ENCODE peak calls at places on chromosome 2, in seven cellular contexts. One of them, this sample, is unnamed.

GRCh38 chr2:174779361-174779928 is 15.2 kb upstream of the CHRNA1 start:
- DNase-seq in HepG2: no peak
- DNase-seq in HCT116: no peak
- DNase-seq in H1: no peak
- DNase-seq in GM12878: no peak
- DNase-seq in SK-N-SH: peak; percentile 44
- DNase-seq in K562: no peak
- DNase-seq in this sample: no peak

GRCh38 chr2:54522624-54523281 is 66.6 kb downstream of the SPTBN1 start:
- DNase-seq in GM12878: peak; percentile 47
- DNase-seq in H1: peak; percentile 50
- DNase-seq in K562: peak; percentile 81
- DNase-seq in HCT116: peak; percentile 60
- DNase-seq in HepG2: peak; percentile 86
- DNase-seq in SK-N-SH: peak; percentile 60
- DNase-seq in this sample: no peak

GRCh38 chr2:238493880-238494572 is 67.3 kb downstream of the ASB1 start:
- DNase-seq in HCT116: no peak
- DNase-seq in GM12878: no peak
- DNase-seq in SK-N-SH: no peak
- DNase-seq in K562: no peak
- DNase-seq in HepG2: no peak
- DNase-seq in H1: no peak
- DNase-seq in this sample: no peak

GRCh38 chr2:221572821-221573429 is 821 bp upstream of the EPHA4 start:
- DNase-seq in SK-N-SH: no peak
- DNase-seq in H1: no peak
- DNase-seq in K562: no peak
- DNase-seq in HepG2: no peak
- DNase-seq in HCT116: no peak
- DNase-seq in GM12878: no peak
- DNase-seq in this sample: no peak

GRCh38 chr2:191885103-191885502 is 38.2 kb upstream of the CAVIN2 start:
- DNase-seq in K562: no peak
- DNase-seq in SK-N-SH: no peak
- DNase-seq in H1: no peak
- DNase-seq in HCT116: no peak
- DNase-seq in HepG2: no peak
- DNase-seq in GM12878: no peak
- DNase-seq in this sample: no peak

GRCh38 chr2:165952600-165953210 is 871 bp downstream of the TTC21B start:
- DNase-seq in HepG2: peak; percentile 12
- DNase-seq in HCT116: no peak
- DNase-seq in K562: peak; percentile 61
- DNase-seq in GM12878: no peak
- DNase-seq in SK-N-SH: no peak
- DNase-seq in H1: no peak
- DNase-seq in this sample: no peak

GRCh38 chr2:54565551-54565950 is 109.4 kb downstream of the SPTBN1 start:
- DNase-seq in H1: no peak
- DNase-seq in K562: no peak
- DNase-seq in SK-N-SH: no peak
- DNase-seq in GM12878: no peak
- DNase-seq in HepG2: no peak
- DNase-seq in HCT116: no peak
- DNase-seq in this sample: no peak

GRCh38 chr2:121635371-121635770 is 13.9 kb downstream of the CLASP1 start:
- DNase-seq in H1: no peak
- DNase-seq in SK-N-SH: no peak
- DNase-seq in K562: no peak
- DNase-seq in GM12878: no peak
- DNase-seq in HCT116: no peak
- DNase-seq in HepG2: no peak
- DNase-seq in this sample: no peak

GRCh38 chr2:147358375-147358774 is 486.5 kb upstream of the ACVR2A start:
- DNase-seq in K562: no peak
- DNase-seq in HepG2: no peak
- DNase-seq in HCT116: no peak
- DNase-seq in H1: no peak
- DNase-seq in SK-N-SH: no peak
- DNase-seq in GM12878: no peak
- DNase-seq in this sample: no peak

GRCh38 chr2:201407265-201407664 is 44.0 kb downstream of the TRAK2 start:
- DNase-seq in H1: no peak
- DNase-seq in SK-N-SH: no peak
- DNase-seq in HepG2: no peak
- DNase-seq in K562: peak; percentile 46
- DNase-seq in GM12878: no peak
- DNase-seq in HCT116: no peak
- DNase-seq in this sample: no peak

GRCh38 chr2:152411154-152411553 is 76.2 kb downstream of the FMNL2 start:
- DNase-seq in SK-N-SH: no peak
- DNase-seq in K562: no peak
- DNase-seq in GM12878: no peak
- DNase-seq in H1: no peak
- DNase-seq in HepG2: no peak
- DNase-seq in HCT116: no peak
- DNase-seq in this sample: no peak

DNA sequence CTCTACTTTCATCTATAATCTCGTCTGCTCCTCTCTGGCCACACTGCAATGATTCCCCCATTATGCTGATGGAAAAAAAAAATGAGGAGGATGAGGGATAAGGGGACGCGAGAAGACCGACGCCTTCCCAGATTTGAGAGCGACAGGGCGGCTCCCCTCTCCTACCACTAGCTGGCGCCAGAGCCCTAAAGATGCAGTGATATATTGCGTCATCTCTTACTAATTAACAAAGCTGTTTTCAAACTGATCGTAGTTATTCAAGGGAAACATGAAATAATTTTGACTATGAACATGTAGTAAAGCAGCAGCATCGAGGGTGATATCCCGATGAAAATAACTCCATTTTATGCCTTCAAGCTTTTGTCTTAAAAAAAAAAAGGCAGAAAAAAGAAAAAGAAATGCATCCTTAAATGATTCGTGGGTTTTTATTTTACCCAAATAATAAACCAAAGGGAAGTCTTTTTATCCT is 48.0 kb upstream of the HNRNPA3 start:
- DNase-seq in HCT116: peak; percentile 68
- DNase-seq in H1: peak; percentile 56
- DNase-seq in GM12878: peak; percentile 56
- DNase-seq in SK-N-SH: peak; percentile 78
- DNase-seq in K562: peak; percentile 92
- DNase-seq in HepG2: peak; percentile 82
- DNase-seq in this sample: peak; percentile 84
- TF ChIP-seq SIN3A in HCT116: no peak
- TF ChIP-seq SIN3A in H1: no peak
- TF ChIP-seq SIN3A in GM12878: no peak
- TF ChIP-seq SIN3A in SK-N-SH: no peak
- TF ChIP-seq SIN3A in K562: no peak
- TF ChIP-seq SIN3A in HepG2: no peak
- TF ChIP-seq SIN3A in this sample: no peak

DNA sequence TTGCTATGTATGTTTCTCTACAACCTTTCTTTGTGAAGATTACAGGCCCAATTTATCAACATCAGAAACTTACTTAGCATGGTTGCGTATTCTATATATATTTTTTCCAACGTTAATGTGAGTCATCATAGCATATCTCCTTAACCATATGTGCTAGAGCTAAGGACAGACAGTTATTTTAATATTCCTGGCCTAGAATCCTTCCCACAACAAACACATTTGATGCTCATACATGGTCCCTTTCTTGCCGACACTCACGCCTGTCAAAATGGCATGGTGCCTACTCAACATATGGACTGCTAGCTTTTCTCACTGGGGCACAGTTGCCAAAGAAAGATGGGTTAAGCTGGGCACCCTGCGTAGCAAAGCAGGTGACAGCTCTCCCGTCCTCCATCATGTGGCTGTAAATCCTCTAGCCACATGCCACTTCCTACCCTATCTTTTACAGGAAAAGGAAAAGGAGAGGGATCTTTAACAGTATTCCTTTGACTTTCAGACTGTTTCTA is 75.2 kb upstream of the GALNT5 start:
- DNase-seq in HCT116: no peak
- DNase-seq in HepG2: no peak
- DNase-seq in K562: peak; percentile 64
- DNase-seq in SK-N-SH: no peak
- DNase-seq in H1: no peak
- DNase-seq in GM12878: no peak
- DNase-seq in this sample: no peak
- TF ChIP-seq SIN3A in HCT116: no peak
- TF ChIP-seq SIN3A in HepG2: no peak
- TF ChIP-seq SIN3A in K562: no peak
- TF ChIP-seq SIN3A in SK-N-SH: no peak
- TF ChIP-seq SIN3A in H1: no peak
- TF ChIP-seq SIN3A in GM12878: no peak
- TF ChIP-seq SIN3A in this sample: no peak

GRCh38 chr2:177636672-177637071 is 244.1 kb downstream of the AGPS start:
- DNase-seq in GM12878: no peak
- DNase-seq in K562: peak; percentile 52
- DNase-seq in HepG2: no peak
- DNase-seq in SK-N-SH: no peak
- DNase-seq in H1: no peak
- DNase-seq in HCT116: no peak
- DNase-seq in this sample: no peak
- TF ChIP-seq SIN3A in GM12878: no peak
- TF ChIP-seq SIN3A in K562: no peak
- TF ChIP-seq SIN3A in HepG2: no peak
- TF ChIP-seq SIN3A in SK-N-SH: no peak
- TF ChIP-seq SIN3A in H1: no peak
- TF ChIP-seq SIN3A in HCT116: no peak
- TF ChIP-seq SIN3A in this sample: no peak

GRCh38 chr2:229282758-229283546 is 11.9 kb upstream of the PID1 start:
- DNase-seq in GM12878: no peak
- DNase-seq in SK-N-SH: no peak
- DNase-seq in HepG2: no peak
- DNase-seq in K562: no peak
- DNase-seq in H1: no peak
- DNase-seq in HCT116: no peak
- DNase-seq in this sample: no peak
- TF ChIP-seq SIN3A in GM12878: no peak
- TF ChIP-seq SIN3A in SK-N-SH: no peak
- TF ChIP-seq SIN3A in HepG2: no peak
- TF ChIP-seq SIN3A in K562: no peak
- TF ChIP-seq SIN3A in H1: no peak
- TF ChIP-seq SIN3A in HCT116: no peak
- TF ChIP-seq SIN3A in this sample: no peak

DNA sequence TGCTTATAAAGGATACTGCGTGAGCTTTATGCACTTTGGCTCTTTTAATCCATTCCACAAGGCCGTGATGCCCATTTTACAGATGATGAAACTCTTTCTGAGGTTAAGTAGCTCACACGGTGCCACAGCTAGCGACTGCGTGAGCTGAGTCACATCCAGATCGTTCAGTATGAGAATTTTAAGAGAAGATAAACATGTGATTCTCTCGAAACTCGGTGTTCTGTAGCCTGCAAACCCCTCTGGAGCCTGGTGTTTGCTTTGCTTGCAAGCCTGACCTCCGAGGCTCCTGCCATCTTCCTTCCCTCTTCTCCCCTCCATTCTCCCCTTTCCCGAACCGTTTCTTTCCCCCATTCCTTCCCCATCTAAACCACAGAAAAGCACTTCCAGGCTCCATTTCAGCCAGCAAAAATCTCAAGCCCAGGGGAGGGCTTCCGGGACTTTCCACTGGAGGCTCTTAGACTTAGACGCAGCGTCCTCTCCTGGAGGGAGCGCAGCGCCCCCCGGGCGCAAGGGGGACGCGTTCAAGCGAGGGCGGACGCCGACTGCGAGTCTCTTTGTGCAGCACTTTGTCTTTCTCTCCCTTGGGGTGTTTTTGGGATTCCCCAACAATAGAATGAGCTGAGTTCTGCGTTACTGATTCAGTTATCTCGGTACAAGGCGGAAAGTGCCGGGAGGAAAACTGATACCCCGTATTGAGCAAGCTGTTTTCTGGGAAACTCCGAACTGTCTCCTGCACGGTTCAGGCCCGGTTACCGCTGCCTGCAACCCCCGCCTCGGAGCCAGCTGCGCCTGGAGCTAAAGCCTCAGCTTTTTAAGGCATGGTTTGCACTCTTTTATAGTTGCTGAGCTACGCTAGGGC is 38.0 kb downstream of the CYP1B1 start:
- DNase-seq in K562: peak; percentile 9
- DNase-seq in HCT116: no peak
- DNase-seq in SK-N-SH: no peak
- DNase-seq in GM12878: peak; percentile 76
- DNase-seq in HepG2: no peak
- DNase-seq in H1: no peak
- DNase-seq in this sample: no peak
- TF ChIP-seq SIN3A in K562: no peak
- TF ChIP-seq SIN3A in HCT116: no peak
- TF ChIP-seq SIN3A in SK-N-SH: no peak
- TF ChIP-seq SIN3A in GM12878: no peak
- TF ChIP-seq SIN3A in HepG2: no peak
- TF ChIP-seq SIN3A in H1: no peak
- TF ChIP-seq SIN3A in this sample: no peak

DNA sequence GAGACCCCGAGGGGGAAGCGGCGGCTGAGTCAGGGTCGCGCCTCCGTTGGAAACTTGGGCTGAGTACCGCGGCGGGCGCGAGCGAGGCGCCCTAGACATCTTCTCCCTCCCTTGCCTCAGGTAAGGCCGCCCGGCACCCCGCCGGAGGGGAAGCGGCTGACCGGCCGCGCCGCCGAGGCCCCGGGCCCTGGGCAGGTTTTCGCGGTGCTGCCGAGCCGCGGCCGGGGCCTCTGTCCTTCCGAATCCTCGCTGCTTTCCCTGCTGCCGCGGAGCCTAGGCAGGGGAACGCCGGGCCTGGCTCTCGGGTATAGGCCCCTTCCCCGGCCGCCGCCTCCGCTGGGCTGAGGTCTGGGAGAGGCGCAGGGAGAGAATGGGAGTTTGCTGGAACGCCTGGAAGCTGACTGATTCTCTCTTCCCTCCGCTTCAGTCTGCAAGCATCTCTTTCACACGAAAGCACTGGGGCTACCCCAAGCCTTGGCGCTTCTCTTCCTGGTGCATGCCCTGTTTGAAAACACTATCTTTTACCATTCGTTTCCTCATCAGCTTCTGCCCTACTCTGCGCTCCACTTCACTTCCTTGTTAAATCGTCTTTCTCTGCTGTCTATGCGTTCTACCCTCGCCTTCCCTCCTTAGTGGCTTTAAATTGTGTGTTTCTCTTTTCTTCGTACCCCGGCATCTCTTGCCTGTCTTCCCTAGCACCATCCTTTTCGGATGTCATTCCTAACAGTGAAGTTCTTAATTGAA is 652 bp downstream of the PPM1B start:
- DNase-seq in H1: no peak
- DNase-seq in SK-N-SH: peak; percentile 71
- DNase-seq in HepG2: peak; percentile 24
- DNase-seq in K562: peak; percentile 62
- DNase-seq in HCT116: no peak
- DNase-seq in GM12878: peak; percentile 27
- DNase-seq in this sample: no peak
- TF ChIP-seq SIN3A in H1: peak; percentile 31
- TF ChIP-seq SIN3A in SK-N-SH: no peak
- TF ChIP-seq SIN3A in HepG2: peak; percentile 63
- TF ChIP-seq SIN3A in K562: peak; percentile 93
- TF ChIP-seq SIN3A in HCT116: no peak
- TF ChIP-seq SIN3A in GM12878: peak; percentile 96
- TF ChIP-seq SIN3A in this sample: no peak